ENCODE peak calls at places on chromosomes 12 and 14, in nine cellular contexts. One of them, this sample, is unnamed.

GRCh38 chr12:14845350-14845750 is 2.0 kb upstream of the ART4 start:
- DNase-seq in GDM1: peak; percentile 13
- DNase-seq in left lobe of liver: no peak
- DNase-seq in MCF 10A: peak; percentile 74
- DNase-seq in posterior cingulate gyrus: no peak
- DNase-seq in activated T-cell treated with anti-CD3 and anti-CD28 coated beads for 48 hours: peak; percentile 10
- DNase-seq in suprapubic skin: no peak
- DNase-seq in iris pigment epithelial cell: peak; percentile 65
- DNase-seq in stimulated activated CD8-positive, alpha-beta memory T cell treated with anti-CD3 and anti-CD28 coated beads, Interleukin-12 subunit alpha, Interleukin-12 subunit beta, amount 100 ng/mL, for 4 hours: no peak
- DNase-seq in this sample: no peak

GRCh38 chr12:67069451-67070306 is 199.5 kb upstream of the CAND1 start:
- DNase-seq in iris pigment epithelial cell: no peak
- DNase-seq in stimulated activated CD8-positive, alpha-beta memory T cell treated with anti-CD3 and anti-CD28 coated beads, Interleukin-12 subunit alpha, Interleukin-12 subunit beta, amount 100 ng/mL, for 4 hours: peak; percentile 11
- DNase-seq in posterior cingulate gyrus: peak; percentile 33
- DNase-seq in MCF 10A: peak; percentile 52
- DNase-seq in activated T-cell treated with anti-CD3 and anti-CD28 coated beads for 48 hours: peak; percentile 39
- DNase-seq in left lobe of liver: no peak
- DNase-seq in GDM1: no peak
- DNase-seq in suprapubic skin: no peak
- DNase-seq in this sample: no peak

GRCh38 chr12:48285751-48286650 is 64.7 kb downstream of the ZNF641 start:
- DNase-seq in GDM1: no peak
- DNase-seq in iris pigment epithelial cell: no peak
- DNase-seq in stimulated activated CD8-positive, alpha-beta memory T cell treated with anti-CD3 and anti-CD28 coated beads, Interleukin-12 subunit alpha, Interleukin-12 subunit beta, amount 100 ng/mL, for 4 hours: no peak
- DNase-seq in posterior cingulate gyrus: no peak
- DNase-seq in left lobe of liver: no peak
- DNase-seq in activated T-cell treated with anti-CD3 and anti-CD28 coated beads for 48 hours: no peak
- DNase-seq in suprapubic skin: no peak
- DNase-seq in MCF 10A: no peak
- DNase-seq in this sample: no peak

GRCh38 chr14:23559010-23559920 is 3.2 kb downstream of the THTPA start:
- DNase-seq in posterior cingulate gyrus: no peak
- DNase-seq in iris pigment epithelial cell: peak; percentile 63
- DNase-seq in activated T-cell treated with anti-CD3 and anti-CD28 coated beads for 48 hours: peak; percentile 67
- DNase-seq in GDM1: no peak
- DNase-seq in MCF 10A: peak; percentile 56
- DNase-seq in suprapubic skin: no peak
- DNase-seq in stimulated activated CD8-positive, alpha-beta memory T cell treated with anti-CD3 and anti-CD28 coated beads, Interleukin-12 subunit alpha, Interleukin-12 subunit beta, amount 100 ng/mL, for 4 hours: peak; percentile 35
- DNase-seq in left lobe of liver: no peak
- DNase-seq in this sample: no peak

GRCh38 chr12:104355630-104356029 is 52.1 kb downstream of the EID3 start:
- DNase-seq in suprapubic skin: no peak
- DNase-seq in MCF 10A: no peak
- DNase-seq in left lobe of liver: peak; percentile 28
- DNase-seq in iris pigment epithelial cell: no peak
- DNase-seq in GDM1: no peak
- DNase-seq in activated T-cell treated with anti-CD3 and anti-CD28 coated beads for 48 hours: no peak
- DNase-seq in posterior cingulate gyrus: no peak
- DNase-seq in stimulated activated CD8-positive, alpha-beta memory T cell treated with anti-CD3 and anti-CD28 coated beads, Interleukin-12 subunit alpha, Interleukin-12 subunit beta, amount 100 ng/mL, for 4 hours: no peak
- DNase-seq in this sample: no peak

GRCh38 chr12:53533476-53533875 is 26.2 kb upstream of the NPFF start:
- DNase-seq in activated T-cell treated with anti-CD3 and anti-CD28 coated beads for 48 hours: no peak
- DNase-seq in stimulated activated CD8-positive, alpha-beta memory T cell treated with anti-CD3 and anti-CD28 coated beads, Interleukin-12 subunit alpha, Interleukin-12 subunit beta, amount 100 ng/mL, for 4 hours: no peak
- DNase-seq in GDM1: no peak
- DNase-seq in posterior cingulate gyrus: no peak
- DNase-seq in iris pigment epithelial cell: no peak
- DNase-seq in suprapubic skin: no peak
- DNase-seq in MCF 10A: no peak
- DNase-seq in left lobe of liver: no peak
- DNase-seq in this sample: no peak

GRCh38 chr12:26845057-26845666 is 12.2 kb upstream of the ITPR2 start:
- DNase-seq in MCF 10A: peak; percentile 66
- DNase-seq in stimulated activated CD8-positive, alpha-beta memory T cell treated with anti-CD3 and anti-CD28 coated beads, Interleukin-12 subunit alpha, Interleukin-12 subunit beta, amount 100 ng/mL, for 4 hours: no peak
- DNase-seq in iris pigment epithelial cell: peak; percentile 54
- DNase-seq in GDM1: no peak
- DNase-seq in activated T-cell treated with anti-CD3 and anti-CD28 coated beads for 48 hours: no peak
- DNase-seq in suprapubic skin: no peak
- DNase-seq in posterior cingulate gyrus: no peak
- DNase-seq in left lobe of liver: peak; percentile 66
- DNase-seq in this sample: no peak

GRCh38 chr12:47238665-47239064 is 158.9 kb upstream of the AMIGO2 start:
- DNase-seq in GDM1: no peak
- DNase-seq in iris pigment epithelial cell: peak; percentile 62
- DNase-seq in posterior cingulate gyrus: no peak
- DNase-seq in MCF 10A: no peak
- DNase-seq in left lobe of liver: no peak
- DNase-seq in activated T-cell treated with anti-CD3 and anti-CD28 coated beads for 48 hours: no peak
- DNase-seq in stimulated activated CD8-positive, alpha-beta memory T cell treated with anti-CD3 and anti-CD28 coated beads, Interleukin-12 subunit alpha, Interleukin-12 subunit beta, amount 100 ng/mL, for 4 hours: no peak
- DNase-seq in suprapubic skin: no peak
- DNase-seq in this sample: no peak

GRCh38 chr12:59742831-59743230 is 147.0 kb downstream of the SLC16A7 start:
- DNase-seq in left lobe of liver: no peak
- DNase-seq in posterior cingulate gyrus: no peak
- DNase-seq in stimulated activated CD8-positive, alpha-beta memory T cell treated with anti-CD3 and anti-CD28 coated beads, Interleukin-12 subunit alpha, Interleukin-12 subunit beta, amount 100 ng/mL, for 4 hours: no peak
- DNase-seq in activated T-cell treated with anti-CD3 and anti-CD28 coated beads for 48 hours: no peak
- DNase-seq in suprapubic skin: no peak
- DNase-seq in GDM1: no peak
- DNase-seq in MCF 10A: no peak
- DNase-seq in iris pigment epithelial cell: peak; percentile 50
- DNase-seq in this sample: no peak

GRCh38 chr14:78071016-78071549 is 99.1 kb upstream of the NRXN3 start:
- DNase-seq in activated T-cell treated with anti-CD3 and anti-CD28 coated beads for 48 hours: no peak
- DNase-seq in stimulated activated CD8-positive, alpha-beta memory T cell treated with anti-CD3 and anti-CD28 coated beads, Interleukin-12 subunit alpha, Interleukin-12 subunit beta, amount 100 ng/mL, for 4 hours: no peak
- DNase-seq in GDM1: no peak
- DNase-seq in MCF 10A: no peak
- DNase-seq in iris pigment epithelial cell: no peak
- DNase-seq in suprapubic skin: no peak
- DNase-seq in posterior cingulate gyrus: no peak
- DNase-seq in left lobe of liver: no peak
- DNase-seq in this sample: no peak

GRCh38 chr14:35416108-35416750 is 11.7 kb upstream of the NFKBIA start:
- DNase-seq in GDM1: no peak
- DNase-seq in suprapubic skin: no peak
- DNase-seq in activated T-cell treated with anti-CD3 and anti-CD28 coated beads for 48 hours: peak; percentile 67
- DNase-seq in posterior cingulate gyrus: no peak
- DNase-seq in iris pigment epithelial cell: no peak
- DNase-seq in stimulated activated CD8-positive, alpha-beta memory T cell treated with anti-CD3 and anti-CD28 coated beads, Interleukin-12 subunit alpha, Interleukin-12 subunit beta, amount 100 ng/mL, for 4 hours: peak; percentile 66
- DNase-seq in left lobe of liver: no peak
- DNase-seq in MCF 10A: no peak
- DNase-seq in this sample: no peak

GRCh38 chr14:59585891-59586554 is 9.4 kb upstream of the CCDC175 start:
- DNase-seq in iris pigment epithelial cell: peak; percentile 98
- DNase-seq in posterior cingulate gyrus: no peak
- DNase-seq in left lobe of liver: no peak
- DNase-seq in GDM1: no peak
- DNase-seq in stimulated activated CD8-positive, alpha-beta memory T cell treated with anti-CD3 and anti-CD28 coated beads, Interleukin-12 subunit alpha, Interleukin-12 subunit beta, amount 100 ng/mL, for 4 hours: no peak
- DNase-seq in suprapubic skin: no peak
- DNase-seq in MCF 10A: no peak
- DNase-seq in activated T-cell treated with anti-CD3 and anti-CD28 coated beads for 48 hours: no peak
- DNase-seq in this sample: no peak

GRCh38 chr14:101965796-101966718 is 1.7 kb downstream of the DYNC1H1 start:
- DNase-seq in suprapubic skin: no peak
- DNase-seq in left lobe of liver: no peak
- DNase-seq in MCF 10A: peak; percentile 29
- DNase-seq in stimulated activated CD8-positive, alpha-beta memory T cell treated with anti-CD3 and anti-CD28 coated beads, Interleukin-12 subunit alpha, Interleukin-12 subunit beta, amount 100 ng/mL, for 4 hours: no peak
- DNase-seq in GDM1: no peak
- DNase-seq in posterior cingulate gyrus: no peak
- DNase-seq in iris pigment epithelial cell: no peak
- DNase-seq in activated T-cell treated with anti-CD3 and anti-CD28 coated beads for 48 hours: no peak
- DNase-seq in this sample: no peak

GRCh38 chr14:103679351-103679750 is 35.9 kb downstream of the XRCC3 start:
- DNase-seq in iris pigment epithelial cell: peak; percentile 27
- DNase-seq in left lobe of liver: no peak
- DNase-seq in GDM1: peak; percentile 20
- DNase-seq in stimulated activated CD8-positive, alpha-beta memory T cell treated with anti-CD3 and anti-CD28 coated beads, Interleukin-12 subunit alpha, Interleukin-12 subunit beta, amount 100 ng/mL, for 4 hours: peak; percentile 9
- DNase-seq in posterior cingulate gyrus: no peak
- DNase-seq in MCF 10A: no peak
- DNase-seq in suprapubic skin: peak; percentile 65
- DNase-seq in activated T-cell treated with anti-CD3 and anti-CD28 coated beads for 48 hours: peak; percentile 34
- DNase-seq in this sample: no peak

GRCh38 chr14:60590907-60591510 is 58.3 kb downstream of the SIX1 start:
- DNase-seq in posterior cingulate gyrus: no peak
- DNase-seq in iris pigment epithelial cell: no peak
- DNase-seq in stimulated activated CD8-positive, alpha-beta memory T cell treated with anti-CD3 and anti-CD28 coated beads, Interleukin-12 subunit alpha, Interleukin-12 subunit beta, amount 100 ng/mL, for 4 hours: no peak
- DNase-seq in suprapubic skin: no peak
- DNase-seq in MCF 10A: no peak
- DNase-seq in activated T-cell treated with anti-CD3 and anti-CD28 coated beads for 48 hours: no peak
- DNase-seq in left lobe of liver: no peak
- DNase-seq in GDM1: no peak
- DNase-seq in this sample: no peak

GRCh38 chr14:86574026-86574777 is 1044.3 kb downstream of the FLRT2 start:
- DNase-seq in posterior cingulate gyrus: no peak
- DNase-seq in iris pigment epithelial cell: peak; percentile 18
- DNase-seq in MCF 10A: peak; percentile 3
- DNase-seq in suprapubic skin: no peak
- DNase-seq in GDM1: no peak
- DNase-seq in stimulated activated CD8-positive, alpha-beta memory T cell treated with anti-CD3 and anti-CD28 coated beads, Interleukin-12 subunit alpha, Interleukin-12 subunit beta, amount 100 ng/mL, for 4 hours: no peak
- DNase-seq in activated T-cell treated with anti-CD3 and anti-CD28 coated beads for 48 hours: no peak
- DNase-seq in left lobe of liver: no peak
- DNase-seq in this sample: no peak

GRCh38 chr14:57209561-57209960 is 59.1 kb downstream of the EXOC5 start:
- DNase-seq in GDM1: no peak
- DNase-seq in suprapubic skin: no peak
- DNase-seq in iris pigment epithelial cell: peak; percentile 67
- DNase-seq in posterior cingulate gyrus: no peak
- DNase-seq in left lobe of liver: no peak
- DNase-seq in activated T-cell treated with anti-CD3 and anti-CD28 coated beads for 48 hours: no peak
- DNase-seq in MCF 10A: no peak
- DNase-seq in stimulated activated CD8-positive, alpha-beta memory T cell treated with anti-CD3 and anti-CD28 coated beads, Interleukin-12 subunit alpha, Interleukin-12 subunit beta, amount 100 ng/mL, for 4 hours: no peak
- DNase-seq in this sample: no peak

GRCh38 chr12:6167327-6168280 is 32.6 kb upstream of the CD9 start:
- DNase-seq in suprapubic skin: peak; percentile 80
- DNase-seq in posterior cingulate gyrus: no peak
- DNase-seq in activated T-cell treated with anti-CD3 and anti-CD28 coated beads for 48 hours: peak; percentile 63
- DNase-seq in stimulated activated CD8-positive, alpha-beta memory T cell treated with anti-CD3 and anti-CD28 coated beads, Interleukin-12 subunit alpha, Interleukin-12 subunit beta, amount 100 ng/mL, for 4 hours: peak; percentile 48
- DNase-seq in GDM1: peak; percentile 74
- DNase-seq in left lobe of liver: no peak
- DNase-seq in MCF 10A: peak; percentile 86
- DNase-seq in iris pigment epithelial cell: peak; percentile 98
- DNase-seq in this sample: no peak

GRCh38 chr12:91529829-91530228 is 347.2 kb upstream of the DCN start:
- DNase-seq in MCF 10A: peak; percentile 66
- DNase-seq in left lobe of liver: no peak
- DNase-seq in stimulated activated CD8-positive, alpha-beta memory T cell treated with anti-CD3 and anti-CD28 coated beads, Interleukin-12 subunit alpha, Interleukin-12 subunit beta, amount 100 ng/mL, for 4 hours: no peak
- DNase-seq in posterior cingulate gyrus: no peak
- DNase-seq in iris pigment epithelial cell: peak; percentile 30
- DNase-seq in suprapubic skin: no peak
- DNase-seq in activated T-cell treated with anti-CD3 and anti-CD28 coated beads for 48 hours: no peak
- DNase-seq in GDM1: no peak
- DNase-seq in this sample: no peak

GRCh38 chr14:35366048-35366428 is 38.5 kb downstream of the NFKBIA start:
- DNase-seq in suprapubic skin: peak; percentile 76
- DNase-seq in activated T-cell treated with anti-CD3 and anti-CD28 coated beads for 48 hours: peak; percentile 51
- DNase-seq in posterior cingulate gyrus: no peak
- DNase-seq in MCF 10A: no peak
- DNase-seq in GDM1: peak; percentile 33
- DNase-seq in stimulated activated CD8-positive, alpha-beta memory T cell treated with anti-CD3 and anti-CD28 coated beads, Interleukin-12 subunit alpha, Interleukin-12 subunit beta, amount 100 ng/mL, for 4 hours: no peak
- DNase-seq in left lobe of liver: no peak
- DNase-seq in iris pigment epithelial cell: no peak
- DNase-seq in this sample: no peak

GRCh38 chr14:31827325-31827724 is 249.8 kb upstream of the ARHGAP5 start:
- DNase-seq in activated T-cell treated with anti-CD3 and anti-CD28 coated beads for 48 hours: no peak
- DNase-seq in GDM1: no peak
- DNase-seq in left lobe of liver: no peak
- DNase-seq in iris pigment epithelial cell: no peak
- DNase-seq in suprapubic skin: no peak
- DNase-seq in MCF 10A: no peak
- DNase-seq in posterior cingulate gyrus: no peak
- DNase-seq in stimulated activated CD8-positive, alpha-beta memory T cell treated with anti-CD3 and anti-CD28 coated beads, Interleukin-12 subunit alpha, Interleukin-12 subunit beta, amount 100 ng/mL, for 4 hours: no peak
- DNase-seq in this sample: no peak

GRCh38 chr14:38291681-38292459 is 36.0 kb upstream of the CLEC14A start:
- DNase-seq in GDM1: no peak
- DNase-seq in MCF 10A: no peak
- DNase-seq in iris pigment epithelial cell: peak; percentile 56
- DNase-seq in stimulated activated CD8-positive, alpha-beta memory T cell treated with anti-CD3 and anti-CD28 coated beads, Interleukin-12 subunit alpha, Interleukin-12 subunit beta, amount 100 ng/mL, for 4 hours: no peak
- DNase-seq in left lobe of liver: no peak
- DNase-seq in activated T-cell treated with anti-CD3 and anti-CD28 coated beads for 48 hours: no peak
- DNase-seq in suprapubic skin: no peak
- DNase-seq in posterior cingulate gyrus: no peak
- DNase-seq in this sample: no peak

GRCh38 chr14:68782091-68782981 is 10.5 kb downstream of the ZFP36L1 start:
- DNase-seq in GDM1: peak; percentile 20
- DNase-seq in stimulated activated CD8-positive, alpha-beta memory T cell treated with anti-CD3 and anti-CD28 coated beads, Interleukin-12 subunit alpha, Interleukin-12 subunit beta, amount 100 ng/mL, for 4 hours: no peak
- DNase-seq in posterior cingulate gyrus: no peak
- DNase-seq in activated T-cell treated with anti-CD3 and anti-CD28 coated beads for 48 hours: no peak
- DNase-seq in iris pigment epithelial cell: no peak
- DNase-seq in left lobe of liver: peak; percentile 47
- DNase-seq in suprapubic skin: peak; percentile 62
- DNase-seq in MCF 10A: no peak
- DNase-seq in this sample: peak; percentile 82

GRCh38 chr12:103748002-103748401 is 93.0 kb downstream of the NT5DC3 start:
- DNase-seq in GDM1: no peak
- DNase-seq in activated T-cell treated with anti-CD3 and anti-CD28 coated beads for 48 hours: no peak
- DNase-seq in suprapubic skin: no peak
- DNase-seq in stimulated activated CD8-positive, alpha-beta memory T cell treated with anti-CD3 and anti-CD28 coated beads, Interleukin-12 subunit alpha, Interleukin-12 subunit beta, amount 100 ng/mL, for 4 hours: no peak
- DNase-seq in posterior cingulate gyrus: no peak
- DNase-seq in MCF 10A: no peak
- DNase-seq in left lobe of liver: no peak
- DNase-seq in iris pigment epithelial cell: no peak
- DNase-seq in this sample: no peak

GRCh38 chr12:124725099-124725498 is 138.6 kb downstream of the SCARB1 start:
- DNase-seq in GDM1: no peak
- DNase-seq in posterior cingulate gyrus: no peak
- DNase-seq in iris pigment epithelial cell: no peak
- DNase-seq in activated T-cell treated with anti-CD3 and anti-CD28 coated beads for 48 hours: no peak
- DNase-seq in suprapubic skin: no peak
- DNase-seq in left lobe of liver: no peak
- DNase-seq in stimulated activated CD8-positive, alpha-beta memory T cell treated with anti-CD3 and anti-CD28 coated beads, Interleukin-12 subunit alpha, Interleukin-12 subunit beta, amount 100 ng/mL, for 4 hours: no peak
- DNase-seq in MCF 10A: no peak
- DNase-seq in this sample: no peak

GRCh38 chr12:64169999-64170398 is 52.1 kb downstream of the KICS2 start:
- DNase-seq in MCF 10A: peak; percentile 68
- DNase-seq in suprapubic skin: no peak
- DNase-seq in stimulated activated CD8-positive, alpha-beta memory T cell treated with anti-CD3 and anti-CD28 coated beads, Interleukin-12 subunit alpha, Interleukin-12 subunit beta, amount 100 ng/mL, for 4 hours: no peak
- DNase-seq in GDM1: no peak
- DNase-seq in activated T-cell treated with anti-CD3 and anti-CD28 coated beads for 48 hours: no peak
- DNase-seq in posterior cingulate gyrus: no peak
- DNase-seq in iris pigment epithelial cell: no peak
- DNase-seq in left lobe of liver: no peak
- DNase-seq in this sample: no peak

GRCh38 chr12:75854681-75855309 is 176.8 kb downstream of the PHLDA1 start:
- DNase-seq in suprapubic skin: no peak
- DNase-seq in MCF 10A: no peak
- DNase-seq in iris pigment epithelial cell: no peak
- DNase-seq in GDM1: no peak
- DNase-seq in stimulated activated CD8-positive, alpha-beta memory T cell treated with anti-CD3 and anti-CD28 coated beads, Interleukin-12 subunit alpha, Interleukin-12 subunit beta, amount 100 ng/mL, for 4 hours: no peak
- DNase-seq in posterior cingulate gyrus: no peak
- DNase-seq in activated T-cell treated with anti-CD3 and anti-CD28 coated beads for 48 hours: no peak
- DNase-seq in left lobe of liver: no peak
- DNase-seq in this sample: no peak

GRCh38 chr14:96309907-96310330 is 53.2 kb downstream of the ATG2B start:
- DNase-seq in left lobe of liver: no peak
- DNase-seq in iris pigment epithelial cell: no peak
- DNase-seq in activated T-cell treated with anti-CD3 and anti-CD28 coated beads for 48 hours: no peak
- DNase-seq in suprapubic skin: no peak
- DNase-seq in GDM1: no peak
- DNase-seq in posterior cingulate gyrus: no peak
- DNase-seq in MCF 10A: no peak
- DNase-seq in stimulated activated CD8-positive, alpha-beta memory T cell treated with anti-CD3 and anti-CD28 coated beads, Interleukin-12 subunit alpha, Interleukin-12 subunit beta, amount 100 ng/mL, for 4 hours: no peak
- DNase-seq in this sample: no peak

GRCh38 chr12:31220633-31221565 is 105.1 kb downstream of the SINHCAF start:
- DNase-seq in GDM1: no peak
- DNase-seq in activated T-cell treated with anti-CD3 and anti-CD28 coated beads for 48 hours: no peak
- DNase-seq in posterior cingulate gyrus: no peak
- DNase-seq in stimulated activated CD8-positive, alpha-beta memory T cell treated with anti-CD3 and anti-CD28 coated beads, Interleukin-12 subunit alpha, Interleukin-12 subunit beta, amount 100 ng/mL, for 4 hours: no peak
- DNase-seq in MCF 10A: peak; percentile 17
- DNase-seq in suprapubic skin: no peak
- DNase-seq in left lobe of liver: no peak
- DNase-seq in iris pigment epithelial cell: peak; percentile 80
- DNase-seq in this sample: no peak

GRCh38 chr12:130041983-130042812 is 120.1 kb upstream of the FZD10 start:
- DNase-seq in GDM1: no peak
- DNase-seq in suprapubic skin: peak; percentile 74
- DNase-seq in stimulated activated CD8-positive, alpha-beta memory T cell treated with anti-CD3 and anti-CD28 coated beads, Interleukin-12 subunit alpha, Interleukin-12 subunit beta, amount 100 ng/mL, for 4 hours: no peak
- DNase-seq in iris pigment epithelial cell: no peak
- DNase-seq in left lobe of liver: peak; percentile 58
- DNase-seq in activated T-cell treated with anti-CD3 and anti-CD28 coated beads for 48 hours: peak; percentile 63
- DNase-seq in posterior cingulate gyrus: peak; percentile 69
- DNase-seq in MCF 10A: peak; percentile 20
- DNase-seq in this sample: peak; percentile 85

GRCh38 chr12:17928708-17929366 is 161.2 kb downstream of the RERGL start:
- DNase-seq in left lobe of liver: no peak
- DNase-seq in suprapubic skin: no peak
- DNase-seq in GDM1: no peak
- DNase-seq in iris pigment epithelial cell: peak; percentile 79
- DNase-seq in posterior cingulate gyrus: no peak
- DNase-seq in stimulated activated CD8-positive, alpha-beta memory T cell treated with anti-CD3 and anti-CD28 coated beads, Interleukin-12 subunit alpha, Interleukin-12 subunit beta, amount 100 ng/mL, for 4 hours: no peak
- DNase-seq in MCF 10A: peak; percentile 60
- DNase-seq in activated T-cell treated with anti-CD3 and anti-CD28 coated beads for 48 hours: no peak
- DNase-seq in this sample: no peak